ENCODE peak calls at places on chromosomes 2 and 18, in five cellular contexts. One of them, this sample, is unnamed.

GRCh38 chr2:45938649-45939511 is 287.4 kb downstream of the PRKCE start:
- DNase-seq in chondrocyte: no peak
- DNase-seq in substantia nigra: no peak
- DNase-seq in CD8-positive, alpha-beta memory T cell: no peak
- DNase-seq in stimulated activated CD8-positive, alpha-beta memory T cell treated with anti-CD3 and anti-CD28 coated beads, Interleukin-15, amount 100 ng/mL, for 24 hours: no peak
- DNase-seq in this sample: no peak

GRCh38 chr2:230669386-230669935 is 43.2 kb upstream of the CAB39 start:
- DNase-seq in substantia nigra: no peak
- DNase-seq in CD8-positive, alpha-beta memory T cell: no peak
- DNase-seq in chondrocyte: no peak
- DNase-seq in stimulated activated CD8-positive, alpha-beta memory T cell treated with anti-CD3 and anti-CD28 coated beads, Interleukin-15, amount 100 ng/mL, for 24 hours: no peak
- DNase-seq in this sample: no peak

GRCh38 chr2:120593921-120594686 is 141.6 kb upstream of the GLI2 start:
- DNase-seq in chondrocyte: peak; percentile 13
- DNase-seq in stimulated activated CD8-positive, alpha-beta memory T cell treated with anti-CD3 and anti-CD28 coated beads, Interleukin-15, amount 100 ng/mL, for 24 hours: no peak
- DNase-seq in CD8-positive, alpha-beta memory T cell: no peak
- DNase-seq in substantia nigra: no peak
- DNase-seq in this sample: no peak

GRCh38 chr2:68925298-68925885 is 27.3 kb downstream of the GKN2 start:
- DNase-seq in CD8-positive, alpha-beta memory T cell: peak; percentile 45
- DNase-seq in substantia nigra: no peak
- DNase-seq in chondrocyte: no peak
- DNase-seq in stimulated activated CD8-positive, alpha-beta memory T cell treated with anti-CD3 and anti-CD28 coated beads, Interleukin-15, amount 100 ng/mL, for 24 hours: no peak
- DNase-seq in this sample: peak; percentile 73

GRCh38 chr18:7830468-7830867 is 263.4 kb downstream of the PTPRM start:
- DNase-seq in chondrocyte: no peak
- DNase-seq in substantia nigra: no peak
- DNase-seq in CD8-positive, alpha-beta memory T cell: no peak
- DNase-seq in stimulated activated CD8-positive, alpha-beta memory T cell treated with anti-CD3 and anti-CD28 coated beads, Interleukin-15, amount 100 ng/mL, for 24 hours: no peak
- DNase-seq in this sample: no peak

GRCh38 chr2:12720181-12720580 is 3.4 kb downstream of the TRIB2 start:
- DNase-seq in chondrocyte: no peak
- DNase-seq in CD8-positive, alpha-beta memory T cell: no peak
- DNase-seq in stimulated activated CD8-positive, alpha-beta memory T cell treated with anti-CD3 and anti-CD28 coated beads, Interleukin-15, amount 100 ng/mL, for 24 hours: no peak
- DNase-seq in substantia nigra: no peak
- DNase-seq in this sample: no peak

GRCh38 chr2:227407601-227408089 is 19.9 kb upstream of the SCYGR1 start:
- DNase-seq in stimulated activated CD8-positive, alpha-beta memory T cell treated with anti-CD3 and anti-CD28 coated beads, Interleukin-15, amount 100 ng/mL, for 24 hours: no peak
- DNase-seq in substantia nigra: no peak
- DNase-seq in chondrocyte: no peak
- DNase-seq in CD8-positive, alpha-beta memory T cell: no peak
- DNase-seq in this sample: no peak

GRCh38 chr2:160293401-160293911 is 93.4 kb upstream of the ITGB6 start:
- DNase-seq in CD8-positive, alpha-beta memory T cell: no peak
- DNase-seq in chondrocyte: no peak
- DNase-seq in substantia nigra: no peak
- DNase-seq in stimulated activated CD8-positive, alpha-beta memory T cell treated with anti-CD3 and anti-CD28 coated beads, Interleukin-15, amount 100 ng/mL, for 24 hours: no peak
- DNase-seq in this sample: no peak

GRCh38 chr2:230937362-230937761 is 12.3 kb upstream of the GPR55 start:
- DNase-seq in CD8-positive, alpha-beta memory T cell: no peak
- DNase-seq in substantia nigra: no peak
- DNase-seq in chondrocyte: no peak
- DNase-seq in stimulated activated CD8-positive, alpha-beta memory T cell treated with anti-CD3 and anti-CD28 coated beads, Interleukin-15, amount 100 ng/mL, for 24 hours: no peak
- DNase-seq in this sample: no peak

GRCh38 chr2:37085731-37086147 is 1.4 kb downstream of the GPATCH11 start:
- DNase-seq in chondrocyte: no peak
- DNase-seq in stimulated activated CD8-positive, alpha-beta memory T cell treated with anti-CD3 and anti-CD28 coated beads, Interleukin-15, amount 100 ng/mL, for 24 hours: no peak
- DNase-seq in CD8-positive, alpha-beta memory T cell: no peak
- DNase-seq in substantia nigra: no peak
- DNase-seq in this sample: no peak

GRCh38 chr18:67813380-67814028 is 297.0 kb upstream of the DSEL start:
- DNase-seq in substantia nigra: no peak
- DNase-seq in chondrocyte: no peak
- DNase-seq in CD8-positive, alpha-beta memory T cell: no peak
- DNase-seq in stimulated activated CD8-positive, alpha-beta memory T cell treated with anti-CD3 and anti-CD28 coated beads, Interleukin-15, amount 100 ng/mL, for 24 hours: no peak
- DNase-seq in this sample: no peak

GRCh38 chr2:8445580-8445979 is 236.3 kb upstream of the ID2 start:
- DNase-seq in substantia nigra: no peak
- DNase-seq in chondrocyte: no peak
- DNase-seq in stimulated activated CD8-positive, alpha-beta memory T cell treated with anti-CD3 and anti-CD28 coated beads, Interleukin-15, amount 100 ng/mL, for 24 hours: no peak
- DNase-seq in CD8-positive, alpha-beta memory T cell: no peak
- DNase-seq in this sample: no peak

GRCh38 chr2:3539836-3540235 is 18.3 kb downstream of the RNASEH1 start:
- DNase-seq in chondrocyte: no peak
- DNase-seq in substantia nigra: no peak
- DNase-seq in stimulated activated CD8-positive, alpha-beta memory T cell treated with anti-CD3 and anti-CD28 coated beads, Interleukin-15, amount 100 ng/mL, for 24 hours: no peak
- DNase-seq in CD8-positive, alpha-beta memory T cell: no peak
- DNase-seq in this sample: no peak

GRCh38 chr18:42425025-42425424 is 470.0 kb downstream of the PIK3C3 start:
- DNase-seq in CD8-positive, alpha-beta memory T cell: no peak
- DNase-seq in chondrocyte: no peak
- DNase-seq in stimulated activated CD8-positive, alpha-beta memory T cell treated with anti-CD3 and anti-CD28 coated beads, Interleukin-15, amount 100 ng/mL, for 24 hours: no peak
- DNase-seq in substantia nigra: no peak
- DNase-seq in this sample: no peak

GRCh38 chr18:3449702-3450357 is at the start of gene TGIF1:
- DNase-seq in CD8-positive, alpha-beta memory T cell: peak; percentile 28
- DNase-seq in stimulated activated CD8-positive, alpha-beta memory T cell treated with anti-CD3 and anti-CD28 coated beads, Interleukin-15, amount 100 ng/mL, for 24 hours: no peak
- DNase-seq in chondrocyte: no peak
- DNase-seq in substantia nigra: peak; percentile 63
- DNase-seq in this sample: peak; percentile 74

GRCh38 chr2:121455438-121455837 is 75.2 kb upstream of the RNU4ATAC start:
- DNase-seq in stimulated activated CD8-positive, alpha-beta memory T cell treated with anti-CD3 and anti-CD28 coated beads, Interleukin-15, amount 100 ng/mL, for 24 hours: no peak
- DNase-seq in CD8-positive, alpha-beta memory T cell: no peak
- DNase-seq in substantia nigra: no peak
- DNase-seq in chondrocyte: no peak
- DNase-seq in this sample: no peak

GRCh38 chr2:15169326-15170038 is 391.7 kb downstream of the NBAS start:
- DNase-seq in chondrocyte: no peak
- DNase-seq in CD8-positive, alpha-beta memory T cell: no peak
- DNase-seq in substantia nigra: no peak
- DNase-seq in stimulated activated CD8-positive, alpha-beta memory T cell treated with anti-CD3 and anti-CD28 coated beads, Interleukin-15, amount 100 ng/mL, for 24 hours: no peak
- DNase-seq in this sample: no peak

GRCh38 chr2:199994296-199994695 is 38.9 kb downstream of the MAIP1 start:
- DNase-seq in CD8-positive, alpha-beta memory T cell: no peak
- DNase-seq in substantia nigra: no peak
- DNase-seq in stimulated activated CD8-positive, alpha-beta memory T cell treated with anti-CD3 and anti-CD28 coated beads, Interleukin-15, amount 100 ng/mL, for 24 hours: no peak
- DNase-seq in chondrocyte: no peak
- DNase-seq in this sample: no peak

GRCh38 chr18:50429207-50429948 is 54.5 kb downstream of the SKA1 start:
- DNase-seq in stimulated activated CD8-positive, alpha-beta memory T cell treated with anti-CD3 and anti-CD28 coated beads, Interleukin-15, amount 100 ng/mL, for 24 hours: no peak
- DNase-seq in chondrocyte: no peak
- DNase-seq in substantia nigra: no peak
- DNase-seq in CD8-positive, alpha-beta memory T cell: no peak
- DNase-seq in this sample: no peak

GRCh38 chr18:7164610-7165009 is 47.0 kb upstream of the LAMA1 start:
- DNase-seq in CD8-positive, alpha-beta memory T cell: no peak
- DNase-seq in chondrocyte: no peak
- DNase-seq in stimulated activated CD8-positive, alpha-beta memory T cell treated with anti-CD3 and anti-CD28 coated beads, Interleukin-15, amount 100 ng/mL, for 24 hours: no peak
- DNase-seq in substantia nigra: no peak
- DNase-seq in this sample: no peak

GRCh38 chr18:9612215-9612830 is 2.0 kb downstream of the PPP4R1 start:
- DNase-seq in substantia nigra: no peak
- DNase-seq in chondrocyte: no peak
- DNase-seq in stimulated activated CD8-positive, alpha-beta memory T cell treated with anti-CD3 and anti-CD28 coated beads, Interleukin-15, amount 100 ng/mL, for 24 hours: no peak
- DNase-seq in CD8-positive, alpha-beta memory T cell: no peak
- DNase-seq in this sample: peak; percentile 62